ENCODE peak calls at places on chromosome 3, in four cellular contexts. H is GM23338, B is HFF-Myc, O is cardiac muscle cell. E is an unnamed sample.

GRCh38 chr3:159346504-159346903 is 544.6 kb downstream of the MFSD1 start:
- DNase-seq in O (no peak), H (no peak), B (no peak), E (no peak)

GRCh38 chr3:31543375-31543774 is 10.7 kb downstream of the STT3B start:
- DNase-seq in O (peak; percentile 50), H (no peak), B (no peak), E (peak; percentile 41)

GRCh38 chr3:64030741-64031140 is 7.4 kb upstream of the PSMD6 start:
- DNase-seq in H (peak; percentile 93), O (peak; percentile 69), B (peak; percentile 57), E (no peak)

GRCh38 chr3:195259146-195259563 is 11.8 kb downstream of the XXYLT1 start:
- DNase-seq in B (peak; percentile 56), O (peak; percentile 68), H (no peak), E (peak; percentile 47)

GRCh38 chr3:158744567-158745288 is 12.5 kb upstream of the RARRES1 start:
- DNase-seq in H (no peak), B (no peak), O (no peak), E (no peak)

GRCh38 chr3:37946531-37946889 is 44.1 kb upstream of the VILL start:
- DNase-seq in H (no peak), O (no peak), B (no peak), E (no peak)

GRCh38 chr3:122609798-122610559 is 32.5 kb downstream of the PARP15 start:
- DNase-seq in O (peak; percentile 73), B (peak; percentile 43), H (no peak), E (peak; percentile 63)

GRCh38 chr3:170154569-170155143 is 26.9 kb downstream of the PHC3 start:
- DNase-seq in B (no peak), H (no peak), O (no peak), E (no peak)

GRCh38 chr3:22492342-22492741 is 710.8 kb upstream of the UBE2E2 start:
- DNase-seq in H (no peak), O (no peak), B (no peak), E (no peak)

GRCh38 chr3:127172670-127173515 is 20.0 kb upstream of the PRR23E start:
- DNase-seq in B (peak; percentile 52), O (peak; percentile 38), H (peak; percentile 16), E (peak; percentile 78)

GRCh38 chr3:38992117-38992779 is 59.5 kb downstream of the SCN11A start:
- DNase-seq in H (no peak), O (peak; percentile 46), B (peak; percentile 31), E (peak; percentile 68)

GRCh38 chr3:138862531-138862923 is 27.8 kb upstream of the PIK3CB start:
- DNase-seq in B (no peak), O (peak; percentile 14), H (peak; percentile 81), E (no peak)

GRCh38 chr3:111603679-111604643 is 8.8 kb upstream of the ZBED2 start:
- DNase-seq in B (no peak), O (no peak), H (no peak), E (no peak)
- H3K4me3 ChIP-seq in B (no peak overlapping the region), O (no peak overlapping the region), H (no peak overlapping the region), E (no peak overlapping the region)

DNA sequence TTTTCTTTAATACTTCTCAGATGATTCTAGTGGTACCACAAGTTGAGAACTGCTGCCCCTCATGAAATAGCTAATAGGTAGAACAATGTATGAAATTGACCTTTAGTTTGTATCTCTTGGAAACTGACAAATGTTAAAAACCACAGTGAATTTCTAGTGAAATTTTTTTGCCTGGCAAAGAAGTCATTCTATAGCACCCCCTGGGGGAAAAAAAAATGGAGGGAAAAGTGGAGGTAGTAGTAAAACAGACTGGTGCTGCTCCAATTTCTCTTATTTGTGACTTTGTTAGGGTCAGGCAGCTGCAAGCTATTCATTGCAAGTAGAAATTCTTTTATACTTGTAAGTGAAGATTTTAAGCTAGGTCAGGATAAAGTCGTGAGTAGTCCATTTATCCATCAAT is 605.0 kb downstream of the NLGN1 start:
- DNase-seq in B (no peak), H (peak; percentile 60), O (peak; percentile 1), E (peak; percentile 36)
- TF ChIP-seq CTCF in B (peak; percentile 3), H (peak; percentile 54), O (peak; percentile 19), E (no peak)

GRCh38 chr3:156675744-156676466 is 1.5 kb downstream of the TIPARP start:
- DNase-seq in O (peak; percentile 90), H (peak; percentile 21), B (peak; percentile 69), E (peak; percentile 94)

GRCh38 chr3:156678216-156678615 is 3.8 kb downstream of the TIPARP start:
- DNase-seq in O (no peak), B (no peak), H (no peak), E (no peak)

GRCh38 chr3:156677120-156677479 is 2.7 kb downstream of the TIPARP start:
- DNase-seq in B (no peak), O (no peak), H (no peak), E (peak; percentile 2)

GRCh38 chr3:156676467-156677119 is 2.2 kb downstream of the TIPARP start:
- DNase-seq in H (no peak), O (peak; percentile 44), B (no peak), E (no peak)

GRCh38 chr3:156677536-156677935 is 3.1 kb downstream of the TIPARP start:
- DNase-seq in H (no peak), B (no peak), O (no peak), E (no peak)
- H3K4me3 ChIP-seq in H (no peak overlapping the region), B (peak overlapping the region; percentile 83), O (peak overlapping the region; percentile 99), E (no peak overlapping the region)

GRCh38 chr3:106589306-106589942 is 720.6 kb upstream of the CBLB start:
- DNase-seq in B (no peak), O (peak; percentile 83), H (no peak), E (peak; percentile 9)

GRCh38 chr3:106588739-106589138 is 719.9 kb upstream of the CBLB start:
- DNase-seq in H (no peak), B (no peak), O (no peak), E (no peak)

GRCh38 chr3:106593381-106593780 is 724.6 kb upstream of the CBLB start:
- DNase-seq in H (no peak), B (no peak), O (no peak), E (no peak)

GRCh38 chr3:106587581-106587980 is 718.8 kb upstream of the CBLB start:
- DNase-seq in H (no peak), O (no peak), B (no peak), E (no peak)

DNA sequence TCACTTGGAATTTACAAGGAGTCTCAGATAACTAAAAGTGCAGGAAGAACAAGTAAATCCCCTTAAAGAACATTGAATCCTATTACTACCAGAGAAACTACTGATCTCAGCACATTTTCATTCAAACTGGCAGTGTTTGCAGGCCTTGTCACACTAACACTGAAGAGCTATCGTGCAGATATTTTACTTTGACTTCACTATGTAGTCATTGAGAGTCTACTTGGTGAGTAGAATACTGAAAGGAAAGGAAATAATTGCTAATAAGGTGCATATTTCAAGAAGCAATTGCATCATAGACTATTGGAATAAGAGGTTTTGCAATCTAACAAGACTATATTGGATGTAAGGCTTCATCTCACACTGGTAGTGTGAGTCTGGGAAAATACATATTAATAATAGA is 721.4 kb upstream of the CBLB start:
- DNase-seq in H (no peak), B (no peak), O (no peak), E (no peak)
- TF ChIP-seq CTCF in H (no peak), B (no peak), O (no peak), E (no peak)

GRCh38 chr3:46087871-46088270 is 60.6 kb upstream of the XCR1 start:
- DNase-seq in O (peak; percentile 67), H (peak; percentile 11), B (no peak), E (peak; percentile 76)
- H3K4me3 ChIP-seq in O (no peak overlapping the region), H (no peak overlapping the region), B (no peak overlapping the region), E (no peak overlapping the region)

GRCh38 chr3:117356296-117356695 is 646.7 kb downstream of the TUSC7 start:
- DNase-seq in H (peak; percentile 41), O (no peak), B (no peak), E (no peak)

GRCh38 chr3:117349566-117349965 is 640.0 kb downstream of the TUSC7 start:
- DNase-seq in H (no peak), O (no peak), B (no peak), E (no peak)

GRCh38 chr3:117350386-117350785 is 640.8 kb downstream of the TUSC7 start:
- DNase-seq in H (no peak), B (no peak), O (no peak), E (no peak)

GRCh38 chr3:117358717-117359314 is 649.2 kb downstream of the TUSC7 start:
- DNase-seq in O (no peak), H (no peak), B (no peak), E (no peak)

DNA sequence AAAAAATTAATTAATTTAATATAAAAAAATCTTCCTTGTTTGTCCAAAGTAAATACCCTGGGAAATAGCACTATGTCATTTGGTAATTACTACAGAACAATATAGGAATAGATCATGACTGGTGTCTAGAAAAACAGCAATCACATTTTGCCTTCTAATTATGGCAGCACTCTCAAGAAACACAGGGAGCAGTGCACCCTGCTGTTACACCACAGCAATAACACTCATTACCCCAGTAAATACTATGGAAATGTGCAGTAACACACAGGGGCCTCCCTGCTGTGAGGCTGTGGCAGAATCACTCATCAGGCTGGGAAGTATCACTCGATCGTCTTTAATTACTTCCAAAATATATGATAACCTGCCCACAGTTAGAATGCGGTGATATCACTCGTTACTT is 646.0 kb downstream of the TUSC7 start:
- DNase-seq in H (peak; percentile 66), B (no peak), O (peak; percentile 2), E (no peak)
- TF ChIP-seq CTCF in H (peak; percentile 58), B (peak; percentile 41), O (peak; percentile 12), E (peak; percentile 45)

GRCh38 chr3:106176734-106177133 is 307.9 kb upstream of the CBLB start:
- DNase-seq in H (no peak), B (no peak), O (peak; percentile 32), E (no peak)
- H3K4me3 ChIP-seq in H (no peak overlapping the region), B (no peak overlapping the region), O (no peak overlapping the region), E (no peak overlapping the region)

GRCh38 chr3:72919520-72919919 is 31.7 kb downstream of the GXYLT2 start:
- DNase-seq in B (no peak), H (no peak), O (no peak), E (no peak)

DNA sequence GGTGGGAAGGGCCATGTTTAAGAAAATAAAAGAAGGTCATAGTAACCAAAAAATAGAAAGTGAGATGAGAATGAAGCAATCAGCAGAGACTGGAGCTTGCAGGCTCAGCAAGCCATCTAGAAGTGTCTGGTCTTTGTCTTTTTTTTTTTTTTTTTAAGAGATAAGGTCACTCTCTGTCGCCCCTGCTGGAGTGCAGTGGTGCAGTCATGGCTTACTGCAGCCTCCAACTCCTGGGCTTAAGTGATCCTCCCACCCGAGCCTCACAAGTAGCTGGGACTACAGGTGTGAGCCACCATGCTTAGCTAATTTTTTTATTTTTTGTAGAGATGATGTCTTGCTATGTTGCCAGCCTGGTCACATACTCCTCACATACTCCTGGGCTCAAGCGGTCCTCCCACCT is 36.2 kb downstream of the GXYLT2 start:
- DNase-seq in H (peak; percentile 43), O (no peak), B (no peak), E (no peak)
- TF ChIP-seq CTCF in H (peak; percentile 46), O (peak; percentile 17), B (peak; percentile 17), E (peak; percentile 2)

E was measured in foreskin fibroblast.